ENCODE peak calls at places on chromosome X, in five cellular contexts. Q, K, Y, M and D are unnamed samples.
A peak's percentile ranks its signal among the peaks of the same experiment; 100 is the strongest.

GRCh38 chrX:106177982-106178321 is 9.8 kb downstream of the PWWP3B start:
- DNase-seq in Q (no peak), K (no peak), Y (no peak), M (no peak), D (no peak)

GRCh38 chrX:132119283-132119682 is 8.5 kb downstream of the FRMD7 start:
- DNase-seq in Q (no peak), K (no peak), Y (no peak), M (no peak), D (no peak)

GRCh38 chrX:47148946-47149345 is 3.9 kb downstream of the RBM10 start:
- DNase-seq in Q (no peak), K (no peak), Y (no peak), M (no peak), D (no peak)

GRCh38 chrX:11759461-11760311 is 1.6 kb downstream of the MSL3 start:
- DNase-seq in Q (peak; percentile 75), K (peak; percentile 76), Y (peak; percentile 84), M (peak; percentile 82), D (no peak)

GRCh38 chrX:31547416-31547815 is 475.6 kb upstream of the FTHL17 start:
- DNase-seq in Q (no peak), K (no peak), Y (no peak), M (no peak), D (no peak)

GRCh38 chrX:2707334-2707760 is 16.3 kb downstream of the CD99 start:
- DNase-seq in Q (no peak), K (peak; percentile 67), Y (peak; percentile 83), M (peak; percentile 28), D (no peak)

GRCh38 chrX:48022740-48023139 is 16.0 kb downstream of the SPACA5 start:
- DNase-seq in Q (no peak), K (no peak), Y (no peak), M (no peak), D (no peak)

GRCh38 chrX:42783456-42783855 is 5.5 kb upstream of the PPP1R2C start:
- DNase-seq in Q (no peak), K (no peak), Y (no peak), M (no peak), D (no peak)

GRCh38 chrX:42094208-42094607 is 170.9 kb upstream of the CASK start:
- DNase-seq in Q (no peak), K (no peak), Y (no peak), M (no peak), D (no peak)

GRCh38 chrX:2370436-2370835 is 130.3 kb downstream of the DHRSX start:
- DNase-seq in Q (no peak), K (no peak), Y (no peak), M (no peak), D (no peak)

GRCh38 chrX:101348452-101349222 is at the start of gene TIMM8A:
- DNase-seq in Q (peak; percentile 84), K (peak; percentile 84), Y (peak; percentile 82), M (peak; percentile 78), D (peak; percentile 81)

GRCh38 chrX:70166601-70167590 is 10.4 kb upstream of the DGAT2L6 start:
- DNase-seq in Q (no peak), K (no peak), Y (peak; percentile 12), M (no peak), D (no peak)

GRCh38 chrX:48467331-48467761 is 2.7 kb downstream of the SLC38A5 start:
- DNase-seq in Q (peak; percentile 53), K (no peak), Y (no peak), M (no peak), D (no peak)

GRCh38 chrX:107440187-107440586 is 9.3 kb upstream of the FRMPD3 start:
- DNase-seq in Q (no peak), K (no peak), Y (no peak), M (no peak), D (no peak)

GRCh38 chrX:43881410-43882293 is 598 bp downstream of the MAOB start:
- DNase-seq in Q (peak; percentile 59), K (peak; percentile 17), Y (no peak), M (no peak), D (no peak)

GRCh38 chrX:114906978-114907510 is 110.4 kb downstream of the IL13RA2 start:
- DNase-seq in Q (no peak), K (no peak), Y (no peak), M (no peak), D (no peak)

GRCh38 chrX:65757943-65758342 is 90.5 kb downstream of the MSN start:
- DNase-seq in Q (no peak), K (no peak), Y (no peak), M (no peak), D (no peak)

GRCh38 chrX:48531359-48531954 is 8.1 kb upstream of the TBC1D25 start:
- DNase-seq in Q (no peak), K (no peak), Y (peak; percentile 28), M (no peak), D (no peak)

GRCh38 chrX:111511477-111511876 is at the start of gene SERTM2:
- DNase-seq in Q (no peak), K (peak; percentile 7), Y (no peak), M (no peak), D (no peak)

GRCh38 chrX:126551725-126552312 is 795 bp downstream of the DCAF12L1 start:
- DNase-seq in Q (no peak), K (no peak), Y (no peak), M (no peak), D (peak; percentile 46)

GRCh38 chrX:42490111-42490510 is 287.9 kb downstream of the PPP1R2C start:
- DNase-seq in Q (no peak), K (no peak), Y (no peak), M (no peak), D (no peak)

GRCh38 chrX:100587846-100588245 is 3.1 kb downstream of the TNMD start:
- DNase-seq in Q (no peak), K (no peak), Y (no peak), M (no peak), D (no peak)

DNA sequence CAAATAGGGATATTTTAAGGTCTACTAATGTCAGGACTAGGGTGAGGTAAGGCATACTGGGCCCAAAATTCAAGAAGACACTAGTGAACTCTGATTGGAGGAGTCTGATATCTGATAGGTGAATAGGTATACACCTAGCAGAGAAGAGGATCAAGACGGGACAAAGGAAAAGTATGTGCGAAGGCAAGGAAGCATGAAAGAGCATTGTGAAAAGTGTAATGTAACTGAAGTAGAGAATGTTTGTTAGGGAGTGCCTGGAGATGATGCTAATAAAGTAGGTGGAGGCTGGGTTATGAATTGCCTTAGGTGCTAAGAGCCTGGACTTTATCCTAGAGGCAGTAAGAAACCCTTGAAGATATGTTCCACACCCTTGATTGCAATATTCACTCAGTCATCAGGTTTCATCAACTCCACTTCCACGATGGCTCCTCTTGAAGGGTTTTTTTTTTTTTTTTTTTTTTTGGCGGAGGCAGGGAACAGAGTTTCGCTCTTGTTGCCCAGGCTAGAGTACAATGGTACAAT is 49.9 kb upstream of the XIAP start:
- DNase-seq in Q (no peak), K (no peak), Y (no peak), M (no peak), D (no peak)
- H3K27ac ChIP-seq in Q (no peak overlapping the region), K (no peak overlapping the region), Y (peak overlapping the region; percentile 46), M (no peak overlapping the region), D (no peak overlapping the region)

DNA sequence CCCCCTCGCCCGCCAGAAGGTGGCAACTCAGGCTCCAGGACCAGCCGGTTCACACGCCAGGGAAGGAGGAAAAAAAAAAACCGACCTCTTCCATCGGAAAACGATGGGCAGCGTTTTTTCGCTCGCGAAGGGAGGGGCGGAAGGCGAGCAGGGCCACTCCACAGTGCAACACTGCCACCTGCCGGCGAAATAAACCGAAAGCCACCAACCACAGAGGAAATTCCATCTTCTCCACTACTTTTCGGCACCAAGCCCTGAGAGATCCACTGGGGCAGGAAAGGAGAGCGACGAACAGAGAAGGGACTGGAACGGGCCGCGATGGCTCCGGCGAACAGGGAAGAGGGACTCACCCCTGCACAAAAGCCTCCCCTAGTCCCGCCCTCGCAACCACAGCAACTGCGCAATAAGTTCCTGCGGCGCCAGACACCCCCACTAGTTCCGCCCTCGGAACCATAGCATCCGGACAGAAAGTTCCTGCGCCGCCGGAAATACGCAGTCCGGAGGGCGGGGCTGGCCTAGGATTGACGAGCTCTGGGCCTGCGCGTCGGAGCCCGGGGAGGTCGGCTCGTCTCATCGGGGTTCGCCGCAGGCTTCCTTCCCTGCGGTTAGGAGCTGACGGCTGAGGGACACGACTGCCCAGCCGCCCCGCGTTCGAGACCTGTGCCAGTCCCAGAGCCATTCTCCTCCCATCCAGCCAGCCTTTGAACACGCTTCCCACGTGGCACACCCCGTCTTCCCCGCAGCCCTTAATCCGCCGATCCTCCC is 23.4 kb downstream of the FAM156A start:
- DNase-seq in Q (peak; percentile 98), K (peak; percentile 92), Y (peak; percentile 78), M (peak; percentile 96), D (peak; percentile 95)
- TF ChIP-seq EP300 in Q (no peak), K (peak; percentile 54), Y (no peak), M (peak; percentile 9), D (no peak)

DNA sequence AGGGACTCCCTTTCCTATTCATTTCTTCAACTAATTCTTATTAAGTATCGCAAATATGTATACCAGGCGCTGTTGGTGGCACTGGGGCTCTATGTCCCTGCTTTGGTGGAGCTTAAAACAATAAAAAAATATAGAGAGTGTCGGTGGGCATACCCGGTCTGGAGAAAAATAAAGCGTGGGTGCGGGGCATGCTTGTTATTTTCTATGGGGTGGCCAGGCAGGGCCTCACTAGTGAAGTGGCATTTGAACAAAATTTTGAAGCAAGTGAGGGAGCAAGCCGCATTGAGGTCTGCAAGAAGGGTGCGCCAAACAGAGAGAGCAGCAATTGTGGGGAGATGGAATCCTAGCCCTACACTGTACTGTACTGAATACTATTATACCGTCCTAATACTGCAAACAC is 565 bp upstream of the IDS start:
- DNase-seq in Q (no peak), K (no peak), Y (no peak), M (no peak), D (no peak)
- H3K27ac ChIP-seq in Q (no peak overlapping the region), K (peak overlapping the region; percentile 60), Y (peak overlapping the region; percentile 98), M (peak overlapping the region; percentile 89), D (peak overlapping the region; percentile 87)

DNA sequence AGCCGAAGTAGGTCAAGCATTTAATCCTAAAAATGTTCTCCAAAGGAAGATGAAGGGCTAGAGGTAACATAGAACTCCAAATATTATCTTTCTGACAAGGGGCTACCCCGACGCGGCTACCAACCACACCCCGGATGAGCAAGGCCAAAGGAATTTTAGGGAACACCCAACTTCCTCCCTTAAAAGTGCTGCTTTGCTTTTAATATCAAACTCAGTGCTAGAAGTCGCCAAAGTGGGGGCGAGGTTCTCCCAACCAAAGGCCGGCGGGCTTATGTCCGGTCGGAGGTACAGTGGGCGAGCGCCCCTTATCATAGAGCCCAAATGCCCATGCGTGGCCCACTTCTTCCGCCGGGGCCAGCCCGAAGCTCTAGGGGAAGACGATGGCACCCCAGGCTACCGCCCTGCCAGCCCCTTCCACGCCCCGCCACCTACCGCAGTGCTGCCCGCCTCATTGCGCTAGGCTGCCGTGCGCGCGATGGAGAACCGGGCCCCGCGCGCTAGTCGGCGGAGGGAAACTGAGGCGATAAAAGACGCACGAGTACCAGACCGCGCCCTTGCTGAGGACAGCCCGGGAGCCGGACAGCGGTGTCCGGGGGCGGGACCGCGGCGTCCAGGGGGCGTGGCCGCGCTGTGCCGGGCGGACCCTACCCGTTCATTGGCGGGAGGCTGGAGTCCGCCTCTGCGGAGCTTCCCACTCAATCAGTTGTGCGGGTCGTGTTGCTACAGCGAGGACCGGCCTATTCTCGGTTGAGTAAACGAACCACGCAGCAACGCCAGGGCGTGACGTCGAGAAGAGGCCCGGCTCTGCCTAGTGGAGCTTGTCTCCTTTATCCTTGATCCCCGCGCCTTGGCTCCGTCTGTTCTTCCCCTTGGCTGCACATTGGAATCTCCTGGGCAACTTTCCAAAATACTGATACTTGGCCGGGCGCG is at the start of gene ACOT9:
- DNase-seq in Q (peak; percentile 95), K (peak; percentile 92), Y (peak; percentile 89), M (peak; percentile 92), D (peak; percentile 95)
- TF ChIP-seq EP300 in Q (no peak), K (no peak), Y (no peak), M (no peak), D (no peak)